ENCODE peak calls at places on chromosomes 3 and 15, in five cellular contexts. One of them, this sample, is unnamed.

GRCh38 chr3:48929358-48930035 is 10.9 kb downstream of the ARIH2 start:
- DNase-seq in iris pigment epithelial cell: no peak
- DNase-seq in putamen: no peak
- DNase-seq in endothelial cell: no peak
- DNase-seq in EH: peak
- DNase-seq in this sample: no peak

GRCh38 chr3:71305246-71306206 is 278.0 kb downstream of the FOXP1 start:
- DNase-seq in putamen: peak
- DNase-seq in EH: no peak
- DNase-seq in endothelial cell: peak
- DNase-seq in iris pigment epithelial cell: peak
- DNase-seq in this sample: peak

GRCh38 chr3:129688310-129688895 is 81.9 kb upstream of the PLXND1 start:
- DNase-seq in iris pigment epithelial cell: peak
- DNase-seq in endothelial cell: peak
- DNase-seq in EH: peak
- DNase-seq in putamen: peak
- DNase-seq in this sample: peak

GRCh38 chr3:39347586-39347876 is 18.0 kb downstream of the CCR8 start:
- DNase-seq in putamen: no peak
- DNase-seq in iris pigment epithelial cell: no peak
- DNase-seq in EH: no peak
- DNase-seq in endothelial cell: no peak
- DNase-seq in this sample: no peak

GRCh38 chr15:67587754-67588153 is 45.3 kb downstream of the MAP2K5 start:
- DNase-seq in putamen: no peak
- DNase-seq in EH: no peak
- DNase-seq in endothelial cell: no peak
- DNase-seq in iris pigment epithelial cell: no peak
- DNase-seq in this sample: no peak

GRCh38 chr3:137295336-137295735 is 337.6 kb downstream of the IL20RB start:
- DNase-seq in endothelial cell: no peak
- DNase-seq in putamen: no peak
- DNase-seq in iris pigment epithelial cell: no peak
- DNase-seq in EH: no peak
- DNase-seq in this sample: no peak

GRCh38 chr3:58492385-58492970 is 582 bp downstream of the KCTD6 start:
- DNase-seq in iris pigment epithelial cell: no peak
- DNase-seq in putamen: no peak
- DNase-seq in endothelial cell: peak
- DNase-seq in EH: peak
- DNase-seq in this sample: no peak

GRCh38 chr15:76787273-76787672 is 117.9 kb downstream of the SCAPER start:
- DNase-seq in iris pigment epithelial cell: no peak
- DNase-seq in putamen: no peak
- DNase-seq in endothelial cell: no peak
- DNase-seq in EH: peak
- DNase-seq in this sample: no peak

GRCh38 chr3:59820352-59820934 is 770.6 kb upstream of the CFAP20DC start:
- DNase-seq in putamen: no peak
- DNase-seq in EH: peak
- DNase-seq in endothelial cell: no peak
- DNase-seq in iris pigment epithelial cell: no peak
- DNase-seq in this sample: no peak

GRCh38 chr3:99896482-99896881 is 78.8 kb downstream of the CMSS1 start:
- DNase-seq in iris pigment epithelial cell: no peak
- DNase-seq in EH: no peak
- DNase-seq in putamen: no peak
- DNase-seq in endothelial cell: no peak
- DNase-seq in this sample: peak

GRCh38 chr3:133575121-133575520 is 1.6 kb downstream of the CDV3 start:
- DNase-seq in EH: peak
- DNase-seq in endothelial cell: no peak
- DNase-seq in iris pigment epithelial cell: no peak
- DNase-seq in putamen: no peak
- DNase-seq in this sample: no peak

GRCh38 chr15:39251413-39252197 is 329.3 kb upstream of the THBS1 start:
- DNase-seq in putamen: no peak
- DNase-seq in iris pigment epithelial cell: no peak
- DNase-seq in EH: peak
- DNase-seq in endothelial cell: no peak
- DNase-seq in this sample: no peak

This sample was measured in HAP-1.